ENCODE peak calls at places on chromosomes 3 and 15, in ten cellular contexts. A, G, M, V, F, S, I, D, K and J are unnamed samples.

GRCh38 chr3:117104381-117104780 is 394.8 kb downstream of the TUSC7 start:
- DNase-seq in D (no peak), V (no peak), F (no peak), I (no peak), A (no peak), G (no peak), K (no peak), M (no peak), S (peak), J (no peak)

GRCh38 chr3:141746962-141747361 is 8.9 kb downstream of the RNF7 start:
- DNase-seq in A (no peak), D (no peak), K (no peak), F (no peak), V (no peak), S (no peak), I (no peak), M (no peak), G (no peak), J (no peak)

GRCh38 chr3:168250415-168250861 is 154.7 kb upstream of the GOLIM4 start:
- DNase-seq in M (no peak), F (peak), K (peak), D (no peak), G (peak), V (no peak), A (peak), S (peak), I (peak), J (peak)

GRCh38 chr15:100017140-100017539 is 283.9 kb upstream of the LYSMD4 start:
- DNase-seq in I (no peak), V (no peak), F (no peak), S (no peak), M (no peak), G (no peak), K (no peak), A (no peak), D (no peak), J (no peak)

GRCh38 chr3:72646263-72646662 is 202.0 kb downstream of the SHQ1 start:
- DNase-seq in K (no peak), F (no peak), I (no peak), A (no peak), S (no peak), D (no peak), M (no peak), G (no peak), V (no peak), J (no peak)

GRCh38 chr3:181581651-181582050 is 130.1 kb upstream of the SOX2 start:
- DNase-seq in I (no peak), V (no peak), M (no peak), K (no peak), G (no peak), D (no peak), A (no peak), F (no peak), S (no peak), J (no peak)

GRCh38 chr15:78709263-78709882 is 68.4 kb upstream of the CHRNB4 start:
- DNase-seq in S (peak), V (peak), K (peak), A (peak), G (peak), M (peak), F (peak), D (peak), I (peak), J (peak)

GRCh38 chr15:74200871-74201419 is 1.6 kb downstream of the STRA6 start:
- DNase-seq in I (peak), G (peak), V (peak), D (peak), A (peak), F (peak), M (no peak), K (no peak), S (peak), J (no peak)

GRCh38 chr15:99423186-99424130 is 142.3 kb upstream of the MEF2A start:
- DNase-seq in F (no peak), S (no peak), I (no peak), V (peak), K (no peak), A (no peak), D (no peak), G (no peak), M (no peak), J (no peak)

GRCh38 chr3:22887664-22888291 is 315.3 kb upstream of the UBE2E2 start:
- DNase-seq in M (no peak), F (peak), V (no peak), A (peak), D (peak), G (peak), I (peak), K (peak), S (peak), J (peak)

GRCh38 chr15:51536965-51537574 is 85.5 kb downstream of the DMXL2 start:
- DNase-seq in F (peak), S (peak), I (peak), M (no peak), K (peak), G (peak), A (peak), D (peak), V (no peak), J (peak)

GRCh38 chr3:120093119-120093922 is 926 bp downstream of the GSK3B start:
- DNase-seq in D (peak), V (no peak), F (no peak), M (no peak), G (peak), K (peak), A (peak), S (peak), I (no peak), J (peak)

GRCh38 chr3:19816631-19817030 is 117.4 kb downstream of the EFHB start:
- DNase-seq in A (no peak), S (no peak), G (no peak), K (no peak), D (no peak), V (no peak), M (no peak), F (no peak), I (no peak), J (no peak)

GRCh38 chr3:175159202-175159601 is 300.1 kb downstream of the NAALADL2 start:
- DNase-seq in A (no peak), K (no peak), G (no peak), M (no peak), F (no peak), D (no peak), I (no peak), S (no peak), V (no peak), J (no peak)

GRCh38 chr15:40398413-40398873 is 7.2 kb upstream of the IVD start:
- DNase-seq in F (no peak), I (no peak), G (no peak), K (no peak), D (no peak), V (no peak), A (no peak), S (no peak), M (no peak), J (no peak)

GRCh38 chr15:99303881-99304280 is 52.6 kb downstream of the LRRC28 start:
- DNase-seq in V (no peak), S (peak), I (no peak), D (no peak), G (no peak), K (no peak), A (no peak), M (no peak), F (no peak), J (no peak)

GRCh38 chr3:142993958-142994442 is 7.4 kb upstream of the U2SURP start:
- DNase-seq in F (peak), K (peak), M (peak), A (peak), S (peak), G (peak), D (peak), V (no peak), I (peak), J (peak)

GRCh38 chr3:105349988-105350387 is 16.7 kb upstream of the ALCAM start:
- DNase-seq in K (no peak), A (no peak), G (no peak), V (no peak), M (no peak), D (no peak), F (no peak), I (no peak), S (no peak), J (peak)

GRCh38 chr3:40574661-40575060 is 49.9 kb downstream of the ZNF621 start:
- DNase-seq in S (peak), F (peak), A (no peak), G (no peak), K (no peak), V (no peak), I (no peak), M (no peak), D (no peak), J (no peak)

GRCh38 chr3:85189731-85190130 is 230.9 kb downstream of the CADM2 start:
- DNase-seq in I (no peak), F (no peak), S (no peak), V (no peak), D (no peak), M (no peak), A (no peak), K (no peak), G (no peak), J (no peak)

GRCh38 chr15:85475317-85475701 is 94.9 kb downstream of the AKAP13 start:
- DNase-seq in F (no peak), I (no peak), G (peak), A (no peak), K (no peak), M (no peak), S (no peak), D (no peak), V (no peak), J (no peak)
- H3K4me3 ChIP-seq in F (no peak), I (no peak), G (no peak), A (no peak), K (no peak), M (no peak), S (no peak), D (no peak), V (no peak), J (no peak)

GRCh38 chr3:83403927-83404326 is 1554.9 kb upstream of the CADM2 start:
- DNase-seq in G (no peak), S (no peak), D (no peak), K (no peak), A (no peak), M (no peak), F (no peak), V (no peak), I (no peak), J (no peak)
- H3K4me3 ChIP-seq in G (no peak), S (no peak), D (no peak), K (no peak), A (no peak), M (no peak), F (no peak), V (no peak), I (no peak), J (no peak)

DNA sequence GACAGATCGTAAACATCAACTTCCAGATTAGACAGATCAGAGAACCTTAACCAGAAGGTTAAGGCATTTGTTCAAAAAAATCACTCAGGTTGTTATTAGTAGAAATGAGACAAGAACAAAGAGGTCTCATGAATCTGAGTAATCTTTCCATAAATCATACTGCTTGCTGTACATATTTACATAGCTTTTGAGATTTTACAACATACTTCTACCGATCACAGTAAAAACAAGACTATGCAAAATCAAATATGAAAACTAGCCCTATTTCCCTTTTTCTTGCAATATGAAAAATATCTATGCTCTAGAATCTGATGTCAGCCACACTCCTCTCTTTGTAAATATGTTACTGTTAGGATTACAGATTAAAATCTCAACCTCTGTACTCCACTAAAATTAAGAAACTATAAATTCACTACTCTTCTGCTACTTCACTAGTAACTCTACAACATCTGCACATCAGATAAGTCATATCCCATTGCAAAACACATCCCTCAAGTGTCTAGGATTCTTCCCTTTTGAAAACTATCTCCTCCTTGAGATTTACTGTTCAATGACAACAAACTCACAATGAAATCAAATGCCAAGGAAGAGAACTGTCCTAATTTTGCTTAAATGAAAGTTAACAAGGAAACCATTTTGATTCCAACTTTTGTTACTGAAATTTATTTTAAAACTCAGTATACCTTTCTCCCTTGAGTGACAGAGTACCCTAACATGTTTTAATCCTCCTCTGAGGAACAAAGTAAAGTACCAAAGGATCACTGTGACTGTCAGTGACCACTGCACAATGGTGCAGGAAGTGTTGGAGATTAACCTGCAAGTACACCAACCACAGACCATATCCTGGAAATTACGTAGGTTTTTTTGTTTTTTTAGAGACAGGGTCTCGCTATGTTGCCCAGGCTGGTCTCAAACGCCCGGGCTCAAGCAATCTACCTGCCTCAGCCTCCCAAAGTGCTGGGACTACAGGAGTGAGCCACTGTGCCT is 12.8 kb downstream of the DCUN1D1 start:
- DNase-seq in I (no peak), A (no peak), V (no peak), F (no peak), K (no peak), M (no peak), D (no peak), S (no peak), G (peak), J (no peak)
- H3K4me3 ChIP-seq in I (no peak), A (no peak), V (no peak), F (no peak), K (no peak), M (no peak), D (no peak), S (no peak), G (no peak), J (no peak)

DNA sequence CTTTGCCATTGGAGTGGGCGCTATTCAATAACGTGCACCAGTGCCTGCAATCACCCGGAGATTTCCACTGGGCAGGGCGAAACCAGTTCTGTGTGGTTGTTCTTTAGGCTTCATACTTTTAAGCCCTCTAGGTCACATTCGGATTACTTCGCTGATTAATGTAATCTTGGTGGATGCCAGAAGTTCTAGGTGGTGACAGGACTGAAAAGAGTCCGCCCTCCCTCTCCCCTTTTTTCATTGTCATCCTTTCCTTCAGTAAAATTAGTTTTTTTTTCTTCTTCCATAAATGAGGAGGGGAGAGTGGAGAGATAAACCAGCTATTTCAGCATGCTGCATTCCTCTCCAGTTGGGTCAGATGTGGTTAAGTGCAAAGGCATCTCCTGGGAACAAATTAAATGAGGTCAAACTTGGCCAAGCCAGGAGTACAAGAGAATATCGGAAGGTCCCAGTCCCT is 2.3 kb upstream of the SLC2A2 start:
- DNase-seq in V (no peak), F (peak), M (no peak), K (peak), I (no peak), G (peak), A (no peak), S (peak), D (peak), J (peak)
- H3K4me3 ChIP-seq in V (peak), F (peak), M (no peak), K (peak), I (peak), G (peak), A (peak), S (peak), D (no peak), J (peak)

GRCh38 chr3:129050556-129051295 is 9.9 kb upstream of the GP9 start:
- DNase-seq in M (no peak), G (no peak), F (no peak), K (no peak), D (no peak), V (no peak), I (no peak), A (no peak), S (no peak), J (no peak)
- H3K4me3 ChIP-seq in M (no peak), G (no peak), F (no peak), K (no peak), D (no peak), V (no peak), I (no peak), A (no peak), S (no peak), J (no peak)

DNA sequence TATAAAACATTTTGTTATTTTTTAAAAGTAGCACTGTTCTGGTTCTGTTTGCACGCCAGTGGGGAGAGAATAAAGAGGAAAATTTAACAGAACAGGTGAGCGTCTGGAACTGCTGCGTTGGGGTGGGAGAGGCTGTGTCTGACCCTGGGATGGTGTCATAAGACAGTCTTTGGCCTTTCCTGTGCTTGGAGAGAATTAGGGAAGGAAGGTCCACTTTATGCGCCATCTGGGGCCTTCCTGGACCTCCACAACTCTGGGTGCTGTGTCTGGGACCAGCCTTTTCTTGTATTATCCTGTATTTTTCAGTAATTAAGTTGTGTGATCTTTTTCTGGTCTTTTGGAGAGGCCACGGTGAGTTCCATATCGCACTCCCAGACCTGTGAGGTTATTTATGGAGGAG is 3.3 kb downstream of the FAM43A start:
- DNase-seq in G (no peak), F (no peak), A (no peak), D (no peak), M (no peak), S (no peak), I (no peak), K (no peak), V (no peak), J (no peak)
- H3K4me3 ChIP-seq in G (peak), F (peak), A (no peak), D (peak), M (peak), S (peak), I (no peak), K (peak), V (no peak), J (no peak)

GRCh38 chr3:39190281-39191025 is 1.9 kb downstream of the XIRP1 start:
- DNase-seq in S (no peak), I (no peak), D (no peak), A (peak), K (no peak), M (no peak), V (no peak), G (no peak), F (no peak), J (no peak)
- H3K4me3 ChIP-seq in S (no peak), I (no peak), D (no peak), A (peak), K (no peak), M (no peak), V (no peak), G (no peak), F (no peak), J (no peak)

GRCh38 chr15:90097475-90097874 is 4.8 kb downstream of the IDH2 start:
- DNase-seq in K (no peak), G (peak), F (no peak), D (no peak), S (no peak), V (no peak), I (no peak), A (no peak), M (no peak), J (no peak)

GRCh38 chr15:90101969-90102890 is at the start of gene IDH2:
- DNase-seq in D (peak), I (peak), K (peak), A (peak), V (peak), F (peak), M (peak), G (peak), S (peak), J (peak)

GRCh38 chr15:90099072-90099867 is 3.0 kb downstream of the IDH2 start:
- DNase-seq in F (no peak), D (no peak), V (no peak), S (no peak), K (no peak), I (peak), M (no peak), G (no peak), A (no peak), J (no peak)

GRCh38 chr15:90101130-90101968 is 919 bp downstream of the IDH2 start:
- DNase-seq in V (peak), M (peak), G (peak), A (peak), D (no peak), S (no peak), F (no peak), K (no peak), I (peak), J (no peak)

GRCh38 chr15:90099868-90100854 is 2.1 kb downstream of the IDH2 start:
- DNase-seq in F (no peak), D (no peak), V (peak), A (no peak), M (no peak), S (no peak), I (peak), K (peak), G (peak), J (no peak)
- H3K4me3 ChIP-seq in F (no peak), D (no peak), V (peak), A (peak), M (no peak), S (peak), I (no peak), K (no peak), G (no peak), J (no peak)